ENCODE peak calls at places on chromosomes 4 and X, in five cellular contexts. R, H, M, Q and S are unnamed samples.

GRCh38 chr4:66911898-66912297 is 633.4 kb downstream of the CENPC start:
- DNase-seq in Q (no peak), R (no peak), M (no peak), H (no peak), S (no peak)

GRCh38 chrX:13360146-13360545 is 40.3 kb upstream of the ATXN3L start:
- DNase-seq in R (no peak), Q (no peak), H (no peak), M (no peak), S (no peak)

GRCh38 chr4:119627267-119628190 is 1.1 kb downstream of the PDE5A start:
- DNase-seq in R (peak; percentile 49), H (no peak), Q (peak; percentile 10), M (no peak), S (peak; percentile 65)

GRCh38 chr4:25782482-25782881 is 80.3 kb downstream of the SEL1L3 start:
- DNase-seq in Q (no peak), R (no peak), M (no peak), H (no peak), S (no peak)

GRCh38 chrX:39377171-39377570 is 575.9 kb downstream of the MID1IP1 start:
- DNase-seq in Q (no peak), R (no peak), H (no peak), M (no peak), S (no peak)

GRCh38 chrX:79366556-79366887 is 612 bp downstream of the ITM2A start:
- DNase-seq in R (no peak), H (no peak), M (no peak), Q (no peak), S (no peak)

GRCh38 chrX:107135076-107135964 is 16.7 kb upstream of the RBM41 start:
- DNase-seq in R (no peak), M (no peak), Q (no peak), H (no peak), S (no peak)

GRCh38 chr4:104915864-104916263 is 230.8 kb upstream of the TET2 start:
- DNase-seq in Q (no peak), M (no peak), H (no peak), R (no peak), S (no peak)